ENCODE peak calls at places on chromosomes 5 and 9, in six cellular contexts. One of them, this sample, is unnamed.

GRCh38 chr5:133245191-133246052 is 193.6 kb downstream of the HSPA4 start:
- DNase-seq in AG10803: peak; percentile 69
- DNase-seq in tibial nerve: peak; percentile 45
- DNase-seq in IMR-90: peak; percentile 99
- DNase-seq in Panc1: peak; percentile 92
- DNase-seq in CD4-positive, alpha-beta T cell: no peak
- DNase-seq in this sample: no peak

GRCh38 chr5:112636751-112637150 is 100.9 kb upstream of the APC start:
- DNase-seq in Panc1: no peak
- DNase-seq in tibial nerve: no peak
- DNase-seq in AG10803: peak; percentile 30
- DNase-seq in CD4-positive, alpha-beta T cell: no peak
- DNase-seq in IMR-90: no peak
- DNase-seq in this sample: no peak

GRCh38 chr5:61409568-61409967 is 77.5 kb downstream of the ZSWIM6 start:
- DNase-seq in Panc1: no peak
- DNase-seq in CD4-positive, alpha-beta T cell: no peak
- DNase-seq in AG10803: peak; percentile 96
- DNase-seq in IMR-90: peak; percentile 96
- DNase-seq in tibial nerve: no peak
- DNase-seq in this sample: no peak

GRCh38 chr5:74326571-74327338 is 313.8 kb downstream of the ENC1 start:
- DNase-seq in Panc1: no peak
- DNase-seq in CD4-positive, alpha-beta T cell: no peak
- DNase-seq in IMR-90: peak; percentile 96
- DNase-seq in AG10803: peak; percentile 90
- DNase-seq in tibial nerve: peak; percentile 12
- DNase-seq in this sample: no peak

GRCh38 chr9:2824564-2824963 is 19.3 kb downstream of the PUM3 start:
- DNase-seq in tibial nerve: no peak
- DNase-seq in Panc1: no peak
- DNase-seq in IMR-90: no peak
- DNase-seq in CD4-positive, alpha-beta T cell: no peak
- DNase-seq in AG10803: no peak
- DNase-seq in this sample: no peak

GRCh38 chr9:119044801-119045200 is 324.4 kb downstream of the BRINP1 start:
- DNase-seq in tibial nerve: no peak
- DNase-seq in IMR-90: no peak
- DNase-seq in Panc1: no peak
- DNase-seq in AG10803: peak; percentile 54
- DNase-seq in CD4-positive, alpha-beta T cell: no peak
- DNase-seq in this sample: no peak

GRCh38 chr5:151319334-151319733 is 15.8 kb upstream of the SLC36A3 start:
- DNase-seq in CD4-positive, alpha-beta T cell: no peak
- DNase-seq in tibial nerve: peak; percentile 21
- DNase-seq in Panc1: no peak
- DNase-seq in IMR-90: peak; percentile 2
- DNase-seq in AG10803: peak; percentile 20
- DNase-seq in this sample: peak; percentile 53

GRCh38 chr5:143435207-143435657 is 31.7 kb upstream of the NR3C1 start:
- DNase-seq in CD4-positive, alpha-beta T cell: no peak
- DNase-seq in IMR-90: peak; percentile 30
- DNase-seq in AG10803: no peak
- DNase-seq in tibial nerve: peak; percentile 63
- DNase-seq in Panc1: no peak
- DNase-seq in this sample: no peak

GRCh38 chr9:114621975-114622609 is 11.0 kb downstream of the TMEM268 start:
- DNase-seq in IMR-90: peak; percentile 84
- DNase-seq in CD4-positive, alpha-beta T cell: no peak
- DNase-seq in tibial nerve: no peak
- DNase-seq in AG10803: peak; percentile 81
- DNase-seq in Panc1: no peak
- DNase-seq in this sample: no peak

GRCh38 chr9:109408759-109409462 is 88.1 kb upstream of the EPB41L4B start:
- DNase-seq in IMR-90: peak; percentile 42
- DNase-seq in AG10803: no peak
- DNase-seq in CD4-positive, alpha-beta T cell: no peak
- DNase-seq in Panc1: no peak
- DNase-seq in tibial nerve: no peak
- DNase-seq in this sample: no peak

DNA sequence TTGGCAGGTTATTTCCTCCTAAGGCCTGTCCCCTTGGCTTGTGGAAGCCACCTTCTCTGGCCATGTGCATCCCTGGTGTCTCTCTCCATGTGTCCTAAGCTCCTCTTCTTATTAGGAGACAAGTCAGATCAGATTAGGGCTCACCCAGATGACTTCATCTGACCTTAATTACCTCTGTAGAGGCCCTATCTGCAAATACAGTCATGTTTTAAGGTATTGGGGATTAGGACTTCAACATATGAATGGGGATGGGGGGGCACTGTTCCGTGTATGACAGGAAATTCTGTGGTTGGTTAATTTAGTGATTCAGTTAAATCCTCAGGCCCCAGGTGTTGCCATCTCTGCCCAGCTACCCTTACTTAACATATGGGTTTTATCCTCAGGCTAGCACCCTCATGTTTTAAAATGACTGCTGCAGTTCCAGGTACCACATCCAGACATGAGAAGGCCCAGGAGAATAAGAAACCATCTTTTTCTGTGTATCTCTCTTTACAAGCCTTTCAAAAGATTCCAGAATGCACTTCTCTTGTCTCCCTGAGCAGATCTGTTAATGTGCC is 51.9 kb upstream of the RAI14 start:
- DNase-seq in IMR-90: no peak
- DNase-seq in Panc1: no peak
- DNase-seq in CD4-positive, alpha-beta T cell: no peak
- DNase-seq in AG10803: no peak
- DNase-seq in tibial nerve: no peak
- DNase-seq in this sample: no peak
- TF ChIP-seq CTCF in IMR-90: no peak
- TF ChIP-seq CTCF in Panc1: no peak
- TF ChIP-seq CTCF in CD4-positive, alpha-beta T cell: no peak
- TF ChIP-seq CTCF in AG10803: no peak
- TF ChIP-seq CTCF in tibial nerve: no peak
- TF ChIP-seq CTCF in this sample: no peak

DNA sequence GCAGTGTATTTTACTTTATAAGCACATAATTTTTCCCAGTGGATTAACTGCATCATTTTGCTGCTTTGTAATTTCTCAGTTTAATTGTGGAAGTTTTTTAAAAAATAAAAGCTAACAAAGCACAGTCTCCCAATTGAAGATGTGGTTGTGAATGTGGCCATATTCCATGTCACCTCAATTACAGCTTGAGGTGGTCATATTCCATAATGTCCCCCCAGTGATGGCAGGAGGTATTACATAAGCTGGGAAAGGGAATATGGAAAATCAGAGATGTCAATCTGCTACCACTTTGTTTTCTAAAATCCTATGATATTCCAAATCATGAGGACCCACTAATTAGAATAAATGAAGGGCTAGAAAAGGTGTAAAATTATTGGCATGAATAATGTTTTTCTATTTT is 1672.0 kb upstream of the CDH9 start:
- DNase-seq in AG10803: no peak
- DNase-seq in tibial nerve: no peak
- DNase-seq in Panc1: no peak
- DNase-seq in CD4-positive, alpha-beta T cell: no peak
- DNase-seq in IMR-90: no peak
- DNase-seq in this sample: no peak
- TF ChIP-seq CTCF in AG10803: no peak
- TF ChIP-seq CTCF in tibial nerve: no peak
- TF ChIP-seq CTCF in Panc1: no peak
- TF ChIP-seq CTCF in CD4-positive, alpha-beta T cell: no peak
- TF ChIP-seq CTCF in IMR-90: no peak
- TF ChIP-seq CTCF in this sample: peak; percentile 33

GRCh38 chr9:135772056-135773042 is 70.4 kb downstream of the KCNT1 start:
- DNase-seq in CD4-positive, alpha-beta T cell: no peak
- DNase-seq in IMR-90: no peak
- DNase-seq in tibial nerve: no peak
- DNase-seq in Panc1: no peak
- DNase-seq in AG10803: no peak
- DNase-seq in this sample: no peak
- TF ChIP-seq CTCF in CD4-positive, alpha-beta T cell: no peak
- TF ChIP-seq CTCF in IMR-90: no peak
- TF ChIP-seq CTCF in tibial nerve: no peak
- TF ChIP-seq CTCF in Panc1: no peak
- TF ChIP-seq CTCF in AG10803: no peak
- TF ChIP-seq CTCF in this sample: no peak

GRCh38 chr5:169512385-169512784 is 71.2 kb upstream of the SPDL1 start:
- DNase-seq in IMR-90: no peak
- DNase-seq in Panc1: no peak
- DNase-seq in AG10803: no peak
- DNase-seq in tibial nerve: no peak
- DNase-seq in CD4-positive, alpha-beta T cell: no peak
- DNase-seq in this sample: no peak

GRCh38 chr5:169507051-169507450 is 76.5 kb upstream of the SPDL1 start:
- DNase-seq in CD4-positive, alpha-beta T cell: no peak
- DNase-seq in tibial nerve: no peak
- DNase-seq in Panc1: no peak
- DNase-seq in IMR-90: no peak
- DNase-seq in AG10803: no peak
- DNase-seq in this sample: no peak

DNA sequence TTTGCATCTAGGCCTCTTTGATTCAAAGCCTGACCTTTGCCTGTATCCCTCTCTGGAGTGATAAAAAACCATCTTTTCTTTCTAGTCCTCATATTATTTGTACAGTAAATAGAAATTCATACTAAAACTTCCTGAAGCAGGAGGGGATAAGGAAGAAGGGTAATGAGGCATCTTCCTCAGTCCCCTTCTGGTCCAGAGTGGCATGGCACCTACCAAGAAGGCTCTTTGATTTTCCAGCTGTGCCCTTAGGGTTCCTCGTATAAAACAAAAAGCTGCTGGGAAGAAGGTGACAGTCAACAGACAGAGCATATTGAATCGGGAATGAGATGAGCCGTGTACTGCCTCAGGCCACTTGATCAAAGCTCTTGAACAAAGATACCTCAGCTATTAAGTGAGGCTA is 71.9 kb upstream of the SPDL1 start:
- DNase-seq in CD4-positive, alpha-beta T cell: no peak
- DNase-seq in IMR-90: no peak
- DNase-seq in Panc1: no peak
- DNase-seq in tibial nerve: no peak
- DNase-seq in AG10803: no peak
- DNase-seq in this sample: no peak
- TF ChIP-seq CTCF in CD4-positive, alpha-beta T cell: no peak
- TF ChIP-seq CTCF in IMR-90: no peak
- TF ChIP-seq CTCF in Panc1: peak; percentile 23
- TF ChIP-seq CTCF in tibial nerve: no peak
- TF ChIP-seq CTCF in AG10803: peak; percentile 24
- TF ChIP-seq CTCF in this sample: no peak